ENCODE peak calls at places on chromosomes 5 and 9, in four cellular contexts. M, F, B and T are unnamed samples.

GRCh38 chr9:128394404-128395168 is 23.4 kb downstream of the URM1 start:
- ATAC-seq in M (no peak), B (no peak), F (no peak), T (no peak)

GRCh38 chr5:72392326-72392733 is 72.2 kb downstream of the PTCD2 start:
- ATAC-seq in F (peak), M (peak), B (peak), T (peak)

GRCh38 chr9:35616681-35617459 is 1.3 kb downstream of the CD72 start:
- ATAC-seq in F (peak), B (peak), M (peak), T (peak)

GRCh38 chr9:132670816-132671371 is 630 bp downstream of the GTF3C4 start:
- ATAC-seq in F (peak), B (no peak), M (no peak), T (no peak)

GRCh38 chr5:147670815-147671214 is 111.7 kb downstream of the JAKMIP2 start:
- ATAC-seq in B (no peak), F (no peak), M (no peak), T (no peak)

GRCh38 chr9:91415290-91415689 is 8.3 kb downstream of the NFIL3 start:
- ATAC-seq in B (no peak), M (no peak), F (no peak), T (no peak)

GRCh38 chr5:3299441-3299840 is 296.2 kb upstream of the IRX1 start:
- ATAC-seq in B (no peak), M (no peak), F (no peak), T (no peak)

GRCh38 chr5:163565492-163565891 is 60.1 kb downstream of the MAT2B start:
- ATAC-seq in B (peak), F (peak), M (no peak), T (peak)

GRCh38 chr9:33867747-33868429 is 50.9 kb downstream of the UBE2R2 start:
- ATAC-seq in B (peak), M (peak), F (no peak), T (peak)

GRCh38 chr5:96194597-96194996 is 232.9 kb upstream of the ELL2 start:
- ATAC-seq in M (no peak), B (no peak), F (no peak), T (no peak)

GRCh38 chr5:72057816-72058215 is 49.5 kb upstream of the MAP1B start:
- ATAC-seq in F (no peak), B (no peak), M (no peak), T (no peak)

GRCh38 chr5:134046801-134047707 is 42.3 kb upstream of the VDAC1 start:
- ATAC-seq in B (no peak), F (no peak), M (no peak), T (no peak)